ENCODE peak calls at places on chromosomes 3 and 15, in five cellular contexts. T is CD8-positive, alpha-beta T cell; Y is ovary; F is head of caudate nucleus; O is hepatic stellate cell. U is an unnamed sample.

GRCh38 chr3:193872265-193872753 is 263.6 kb upstream of the HES1 start:
- DNase-seq in T (no peak), O (peak), F (no peak), Y (no peak), U (no peak)

GRCh38 chr3:56795807-56796185 is 6.0 kb downstream of the ARHGEF3 start:
- DNase-seq in F (no peak), Y (no peak), T (no peak), O (no peak), U (peak)

GRCh38 chr3:178671261-178672191 is 135.3 kb downstream of the KCNMB2 start:
- DNase-seq in Y (no peak), T (no peak), O (no peak), F (no peak), U (no peak)

GRCh38 chr15:95024388-95024787 is 793.0 kb downstream of the MCTP2 start:
- DNase-seq in T (no peak), O (peak), F (no peak), Y (no peak), U (peak)

GRCh38 chr3:197811343-197811742 is 20.3 kb downstream of the LRCH3 start:
- DNase-seq in F (peak), Y (peak), T (no peak), O (peak), U (no peak)

GRCh38 chr3:188788621-188789081 is 383.1 kb upstream of the TPRG1 start:
- DNase-seq in T (peak), O (peak), Y (no peak), F (no peak), U (peak)

GRCh38 chr3:30518201-30518864 is 88.1 kb upstream of the TGFBR2 start:
- DNase-seq in F (no peak), O (no peak), Y (peak), T (no peak), U (no peak)

GRCh38 chr15:34621675-34622074 is 38.2 kb upstream of the GOLGA8B start:
- DNase-seq in F (no peak), O (no peak), Y (no peak), T (no peak), U (no peak)

GRCh38 chr3:194369522-194370279 is at the start of gene LRRC15:
- DNase-seq in O (peak), F (no peak), Y (no peak), T (no peak), U (no peak)

GRCh38 chr3:159821148-159821547 is 167.5 kb upstream of the IL12A start:
- DNase-seq in T (no peak), Y (no peak), O (no peak), F (no peak), U (no peak)

GRCh38 chr3:156497326-156497725 is 57.6 kb downstream of the SSR3 start:
- DNase-seq in T (no peak), Y (no peak), F (no peak), O (no peak), U (no peak)

GRCh38 chr3:45110185-45110833 is 35.9 kb downstream of the CDCP1 start:
- DNase-seq in F (no peak), T (peak), O (no peak), Y (no peak), U (peak)

GRCh38 chr3:66588340-66588847 is 87.6 kb upstream of the LRIG1 start:
- DNase-seq in T (no peak), F (no peak), O (peak), Y (no peak), U (peak)

GRCh38 chr15:83132861-83133523 is 25.5 kb downstream of the TM6SF1 start:
- DNase-seq in Y (no peak), F (no peak), T (no peak), O (no peak), U (no peak)

GRCh38 chr15:92634046-92634445 is 21.5 kb downstream of the FAM174B start:
- DNase-seq in T (no peak), Y (no peak), O (no peak), F (no peak), U (no peak)

GRCh38 chr15:81030368-81030739 is 29.6 kb downstream of the TLNRD1 start:
- DNase-seq in T (no peak), O (no peak), Y (no peak), F (no peak), U (peak)

GRCh38 chr3:41681479-41681878 is 280.4 kb downstream of the ULK4 start:
- DNase-seq in Y (no peak), F (no peak), O (peak), T (no peak), U (peak)

GRCh38 chr15:48880070-48880634 is 2.2 kb downstream of the EID1 start:
- DNase-seq in Y (no peak), O (no peak), T (no peak), F (no peak), U (no peak)

GRCh38 chr15:81023483-81024264 is 23.0 kb downstream of the TLNRD1 start:
- DNase-seq in Y (peak), T (no peak), F (peak), O (no peak), U (peak)

GRCh38 chr15:68145706-68146105 is 59.4 kb downstream of the CALML4 start:
- DNase-seq in Y (no peak), T (no peak), O (no peak), F (no peak), U (no peak)

GRCh38 chr15:56734013-56734625 is 810 bp upstream of the ZNF280D start:
- DNase-seq in F (no peak), T (no peak), O (no peak), Y (peak), U (no peak)

GRCh38 chr3:9704343-9705322 is 1.0 kb downstream of the CPNE9 start:
- DNase-seq in F (no peak), O (peak), Y (no peak), T (no peak), U (no peak)

GRCh38 chr3:118817748-118818165 is 216.9 kb downstream of the IGSF11 start:
- DNase-seq in F (peak), Y (no peak), O (peak), T (no peak), U (peak)

GRCh38 chr3:23103764-23104163 is 99.4 kb upstream of the UBE2E2 start:
- DNase-seq in O (no peak), F (no peak), Y (no peak), T (no peak), U (no peak)

GRCh38 chr3:119302697-119303630 is 8.8 kb downstream of the ARHGAP31 start:
- DNase-seq in T (no peak), F (no peak), Y (no peak), O (no peak), U (peak)

GRCh38 chr3:71930056-71930991 is 145.4 kb upstream of the PROK2 start:
- DNase-seq in T (no peak), Y (no peak), O (peak), F (peak), U (no peak)

GRCh38 chr15:59255647-59256380 is 49.2 kb downstream of the LDHAL6B start:
- DNase-seq in O (no peak), Y (no peak), F (no peak), T (no peak), U (peak)

GRCh38 chr3:154889227-154889634 is 190.9 kb upstream of the MME start:
- DNase-seq in O (no peak), Y (no peak), F (no peak), T (no peak), U (no peak)

GRCh38 chr15:45030743-45031142 is 7.7 kb downstream of the SORD start:
- DNase-seq in F (no peak), T (no peak), Y (no peak), O (no peak), U (no peak)

GRCh38 chr3:178754852-178755510 is 218.7 kb downstream of the KCNMB2 start:
- DNase-seq in T (no peak), Y (peak), F (no peak), O (no peak), U (no peak)

GRCh38 chr3:29554584-29554983 is 273.7 kb downstream of the RBMS3 start:
- DNase-seq in O (no peak), Y (no peak), T (no peak), F (no peak), U (peak)

GRCh38 chr3:127041264-127041820 is 58.4 kb downstream of the PLXNA1 start:
- DNase-seq in O (no peak), Y (no peak), F (no peak), T (no peak), U (no peak)

GRCh38 chr3:28286595-28286994 is 45.2 kb downstream of the CMC1 start:
- DNase-seq in T (no peak), Y (no peak), O (peak), F (no peak), U (peak)

U was measured in MV-4-11.